ENCODE peak calls at places on chromosome 17, in four cellular contexts. G is K562, B is HepG2, Z is GM12878. O is an unnamed sample.

GRCh38 chr17:82218349-82219075 is 5.9 kb upstream of the CCDC57 start:
- DNase-seq in G (no peak), B (no peak), Z (no peak), O (no peak)

GRCh38 chr17:6080711-6081430 is 10.7 kb downstream of the WSCD1 start:
- DNase-seq in G (no peak), B (no peak), Z (no peak), O (no peak)

GRCh38 chr17:30379303-30380105 is 777 bp downstream of the CPD start:
- DNase-seq in G (peak), B (no peak), Z (no peak), O (peak)

GRCh38 chr17:22492331-22492730 is 800.0 kb downstream of the KCNJ18 start:
- DNase-seq in G (no peak), B (no peak), Z (no peak), O (no peak)

GRCh38 chr17:64295146-64295545 is 32.1 kb upstream of the TEX2 start:
- DNase-seq in G (no peak), B (no peak), Z (no peak), O (no peak)

GRCh38 chr17:81676906-81677305 is 6.7 kb downstream of the ARL16 start:
- DNase-seq in G (no peak), B (no peak), Z (no peak), O (no peak)

GRCh38 chr17:51638909-51639308 is 378.6 kb downstream of the UTP18 start:
- DNase-seq in G (no peak), B (no peak), Z (no peak), O (no peak)

GRCh38 chr17:74190154-74190553 is 13.3 kb upstream of the RPL38 start:
- DNase-seq in G (peak), B (peak), Z (no peak), O (peak)

GRCh38 chr17:44502598-44503079 is 567 bp downstream of the GPATCH8 start:
- DNase-seq in G (no peak), B (no peak), Z (no peak), O (peak)

DNA sequence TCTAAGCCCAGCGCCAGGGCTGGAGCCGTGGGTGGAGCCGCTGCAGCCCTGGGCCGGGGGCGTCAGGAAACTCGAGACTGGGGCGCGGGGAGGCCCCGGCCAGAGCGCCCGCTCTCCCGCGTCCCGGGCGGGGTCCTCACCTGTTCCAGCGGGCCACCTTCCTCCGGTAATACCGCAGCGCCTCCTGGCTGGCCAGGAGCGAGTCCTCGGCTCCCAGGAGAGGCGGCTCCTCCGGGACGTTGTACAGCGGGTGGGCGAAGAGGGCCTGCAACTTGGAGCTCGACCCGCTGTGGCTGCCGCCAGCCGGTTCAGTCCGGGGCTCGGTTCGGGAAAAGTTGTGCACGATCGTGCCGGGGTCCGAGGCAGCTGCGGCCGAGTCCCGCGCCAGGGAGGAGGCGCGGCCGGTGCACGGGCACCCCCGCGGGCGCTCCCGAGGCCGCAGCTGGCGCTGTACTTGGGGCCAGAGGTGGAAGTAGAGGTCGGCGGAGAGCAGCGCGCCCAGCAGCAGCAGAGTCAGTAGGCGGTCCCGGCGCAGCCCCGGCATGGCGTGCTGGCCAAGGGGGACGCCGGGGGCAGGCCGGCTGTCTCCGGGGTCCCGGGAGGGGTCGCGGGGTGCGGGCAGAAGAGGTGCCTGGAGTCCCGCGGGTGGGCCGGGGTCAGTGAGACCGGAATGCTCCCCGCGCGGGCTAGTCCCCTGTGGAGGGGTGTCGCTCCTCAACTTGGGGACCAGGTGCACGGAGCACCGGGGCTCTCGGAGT is 865 bp downstream of the FAM20A start:
- DNase-seq in G (no peak), B (peak), Z (no peak), O (no peak)
- TF ChIP-seq EZH2 in G (no peak), B (no peak), Z (no peak), O (peak)

GRCh38 chr17:61201211-61201610 is 198.4 kb upstream of the TBX2 start:
- DNase-seq in G (no peak), B (peak), Z (no peak), O (no peak)

GRCh38 chr17:61200349-61200735 is 199.3 kb upstream of the TBX2 start:
- DNase-seq in G (no peak), B (no peak), Z (no peak), O (no peak)

GRCh38 chr17:61199431-61200348 is 200.0 kb upstream of the TBX2 start:
- DNase-seq in G (no peak), B (no peak), Z (no peak), O (no peak)

GRCh38 chr17:61196302-61196704 is 203.3 kb upstream of the TBX2 start:
- DNase-seq in G (no peak), B (peak), Z (no peak), O (no peak)

DNA sequence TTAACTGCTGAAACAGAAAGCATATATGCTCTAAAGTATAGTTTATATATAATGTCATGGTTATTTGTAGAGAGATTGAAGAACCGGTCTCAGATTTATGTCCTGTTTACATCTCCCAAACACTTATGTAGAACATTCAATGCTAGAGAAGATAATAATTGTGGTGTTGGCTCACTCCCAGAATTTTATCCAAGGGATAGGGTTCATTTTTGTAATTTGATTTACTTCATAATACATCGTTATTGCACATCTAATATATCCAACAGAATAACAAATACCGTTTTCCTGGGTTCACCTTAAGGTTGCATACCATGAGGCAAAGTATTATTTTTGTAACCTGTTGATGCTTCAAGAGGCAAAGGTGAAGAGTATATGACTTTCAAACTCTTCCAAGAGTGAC is 202.8 kb upstream of the TBX2 start:
- DNase-seq in G (no peak), B (no peak), Z (no peak), O (no peak)
- H3K4me2 ChIP-seq in G (no peak), B (no peak), Z (no peak), O (no peak)

GRCh38 chr17:66493283-66494019 is 191.0 kb downstream of the PRKCA start:
- DNase-seq in G (no peak), B (no peak), Z (no peak), O (peak)
- TF ChIP-seq MYC in G (no peak), B (no peak), Z (no peak), O (no peak)

GRCh38 chr17:48718781-48719641 is 3.3 kb downstream of the PRAC1 start:
- DNase-seq in G (no peak), B (no peak), Z (no peak), O (no peak)

GRCh38 chr17:48721009-48721402 is 1.3 kb downstream of the PRAC1 start:
- DNase-seq in G (no peak), B (no peak), Z (no peak), O (no peak)

GRCh38 chr17:48722201-48722907 is at the start of gene PRAC1:
- DNase-seq in G (no peak), B (no peak), Z (no peak), O (no peak)

GRCh38 chr17:48719642-48720262 is 2.6 kb downstream of the PRAC1 start:
- DNase-seq in G (no peak), B (no peak), Z (no peak), O (no peak)

DNA sequence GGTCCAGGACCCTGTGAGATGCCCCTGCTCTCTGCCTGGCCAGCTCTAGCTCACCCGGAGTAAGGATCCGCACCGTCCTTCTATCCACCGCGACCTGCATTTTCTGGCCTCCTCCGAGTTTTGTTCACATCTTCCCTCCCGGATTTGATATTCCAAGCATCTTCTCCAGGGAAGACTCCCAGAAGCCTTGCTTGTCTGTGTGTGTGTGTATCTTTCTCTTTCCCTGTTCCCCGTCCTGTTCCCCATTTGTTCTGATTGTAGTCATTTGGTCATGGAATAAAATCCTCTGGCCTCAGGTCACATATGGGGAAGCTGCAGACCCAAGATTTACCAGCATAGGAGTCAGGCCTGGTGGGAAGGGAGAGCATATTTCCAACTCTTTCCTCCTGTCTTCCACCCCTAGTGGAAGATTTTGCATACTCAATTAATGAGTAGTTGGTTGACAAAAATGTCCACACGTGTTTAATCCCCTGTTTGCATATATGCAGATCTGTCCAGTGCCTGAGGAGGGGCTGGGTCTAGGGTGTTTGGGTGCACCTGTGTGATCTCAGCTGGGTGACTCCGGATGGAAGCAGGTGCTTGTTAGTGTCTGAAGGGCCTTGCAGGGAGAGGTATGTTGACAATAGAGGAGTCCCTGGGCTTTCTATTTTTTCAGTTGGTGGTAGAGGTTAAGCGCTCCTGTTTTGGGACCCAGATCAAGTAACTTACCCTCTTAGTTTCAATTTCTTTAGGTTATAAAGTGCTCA is 1.9 kb downstream of the PRAC1 start:
- DNase-seq in G (no peak), B (no peak), Z (no peak), O (no peak)
- TF ChIP-seq EZH2 in G (no peak), B (no peak), Z (peak), O (peak)

GRCh38 chr17:60410001-60410400 is 12.3 kb upstream of the CHCT1 start:
- DNase-seq in G (no peak), B (no peak), Z (no peak), O (no peak)

GRCh38 chr17:60416368-60416925 is 5.8 kb upstream of the CHCT1 start:
- DNase-seq in G (no peak), B (no peak), Z (no peak), O (no peak)

DNA sequence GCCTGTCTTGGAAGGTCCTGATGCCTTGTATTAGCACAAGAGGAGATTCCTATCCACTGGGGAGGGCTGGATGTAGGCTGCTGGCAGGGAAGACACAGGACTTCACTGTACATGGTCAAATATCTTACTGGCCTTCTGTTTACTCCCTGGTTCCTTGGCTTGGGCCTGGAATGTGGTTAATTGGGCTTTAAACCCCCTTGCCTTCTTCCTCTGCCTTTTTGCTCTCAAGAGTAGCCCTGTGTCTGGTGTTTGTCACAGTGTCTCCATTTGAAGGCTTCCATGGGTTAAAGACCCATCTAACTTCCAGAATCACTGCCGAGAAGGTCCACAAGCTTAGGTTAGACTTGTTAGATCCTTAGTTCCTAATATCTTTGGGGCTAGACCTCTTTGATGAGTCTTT is 7.1 kb upstream of the CHCT1 start:
- DNase-seq in G (no peak), B (no peak), Z (no peak), O (no peak)
- H3K4me2 ChIP-seq in G (no peak), B (no peak), Z (no peak), O (no peak)

O was measured in endothelial cell of umbilical vein.